ENCODE peak calls at places on chromosomes 7 and 10, in eight cellular contexts. P is foreskin melanocyte; B is stimulated activated CD4-positive, alpha-beta T cell treated with anti-CD3 and anti-CD28 coated beads, Interleukin-1b, Interleukin-23, amount 100 ng/mL, for 4 hours; L is neural crest cell; R is RCC 7860; C is HS-5; O is COLO829; G is hepatocyte. H is an unnamed sample.

GRCh38 chr10:75392744-75393143 is 8.8 kb downstream of the ZNF503 start:
- DNase-seq in O (no peak), R (no peak), C (no peak), L (no peak), B (no peak), G (no peak), P (no peak), H (no peak)

GRCh38 chr7:24722386-24723177 is 34.7 kb downstream of the GSDME start:
- DNase-seq in L (no peak), O (no peak), B (no peak), R (no peak), G (peak; percentile 52), C (no peak), P (no peak), H (no peak)

GRCh38 chr10:116665541-116666125 is 44.9 kb downstream of the PNLIPRP2 start:
- DNase-seq in L (peak; percentile 20), O (no peak), C (no peak), P (peak; percentile 9), R (no peak), B (no peak), G (no peak), H (no peak)

GRCh38 chr10:129193148-129193547 is 273.9 kb upstream of the MGMT start:
- DNase-seq in O (no peak), P (no peak), C (no peak), G (no peak), R (peak; percentile 29), B (no peak), L (no peak), H (no peak)

GRCh38 chr10:60203993-60204618 is 185.6 kb downstream of the ANK3 start:
- DNase-seq in O (peak; percentile 11), B (no peak), C (no peak), L (peak; percentile 6), R (no peak), P (no peak), G (peak; percentile 60), H (no peak)

GRCh38 chr10:21519327-21519933 is 6.1 kb downstream of the SKIDA1 start:
- DNase-seq in O (no peak), R (no peak), C (no peak), B (no peak), L (no peak), G (no peak), P (peak; percentile 27), H (no peak)

GRCh38 chr7:461453-462172 is 58.0 kb downstream of the PDGFA start:
- DNase-seq in L (no peak), O (peak; percentile 71), B (no peak), G (no peak), R (no peak), C (no peak), P (peak; percentile 29), H (no peak)

GRCh38 chr10:11642558-11642957 is 31.1 kb upstream of the USP6NL start:
- DNase-seq in O (no peak), G (no peak), P (no peak), L (no peak), R (no peak), C (no peak), B (no peak), H (no peak)

GRCh38 chr7:32587431-32587948 is 92.2 kb downstream of the AVL9 start:
- DNase-seq in R (peak; percentile 58), G (no peak), O (peak; percentile 46), L (no peak), C (peak; percentile 80), B (no peak), P (peak; percentile 64), H (peak; percentile 90)

GRCh38 chr10:48683893-48684292 is 780 bp upstream of the WDFY4 start:
- DNase-seq in O (no peak), L (no peak), B (no peak), C (no peak), R (no peak), P (no peak), G (no peak), H (no peak)